ENCODE peak calls at places on chromosomes 2 and 18, in four cellular contexts. R is HCT116, H is BJ, C is WERI-Rb-1. G is an unnamed sample.

GRCh38 chr2:218567797-218568189 is 358 bp downstream of the USP37 start:
- DNase-seq in C (no peak), H (no peak), R (no peak), G (no peak)

GRCh38 chr2:39913648-39914456 is 134.8 kb upstream of the THUMPD2 start:
- DNase-seq in H (peak; percentile 20), R (peak; percentile 59), C (peak; percentile 17), G (peak; percentile 37)

GRCh38 chr18:21745234-21745633 is 4.6 kb downstream of the MIB1 start:
- DNase-seq in C (no peak), H (no peak), R (no peak), G (no peak)

GRCh38 chr2:12284487-12284886 is 432.2 kb upstream of the TRIB2 start:
- DNase-seq in H (no peak), R (no peak), C (no peak), G (no peak)

GRCh38 chr2:25304339-25304728 is 37.4 kb downstream of the DNMT3A start:
- DNase-seq in C (no peak), R (no peak), H (no peak), G (peak; percentile 70)

GRCh38 chr2:26049641-26050040 is 15.8 kb downstream of the RAB10 start:
- DNase-seq in R (no peak), H (no peak), C (no peak), G (no peak)

GRCh38 chr18:51647346-51647745 is 449.9 kb upstream of the MEX3C start:
- DNase-seq in C (no peak), R (no peak), H (no peak), G (no peak)

GRCh38 chr2:84846041-84846663 is 34.7 kb downstream of the TRABD2A start:
- DNase-seq in R (no peak), C (peak; percentile 67), H (no peak), G (no peak)

GRCh38 chr18:25826823-25827617 is 263.4 kb downstream of the SS18 start:
- DNase-seq in R (no peak), C (no peak), H (no peak), G (no peak)

GRCh38 chr18:76451475-76452331 is 43.3 kb downstream of the ZNF516 start:
- DNase-seq in C (peak; percentile 50), R (no peak), H (no peak), G (no peak)

GRCh38 chr2:229205704-229206103 is 65.4 kb downstream of the PID1 start:
- DNase-seq in C (no peak), R (no peak), H (no peak), G (no peak)
- H3K4me3 ChIP-seq in C (no peak overlapping the region), R (no peak overlapping the region), H (no peak overlapping the region), G (no peak overlapping the region)

DNA sequence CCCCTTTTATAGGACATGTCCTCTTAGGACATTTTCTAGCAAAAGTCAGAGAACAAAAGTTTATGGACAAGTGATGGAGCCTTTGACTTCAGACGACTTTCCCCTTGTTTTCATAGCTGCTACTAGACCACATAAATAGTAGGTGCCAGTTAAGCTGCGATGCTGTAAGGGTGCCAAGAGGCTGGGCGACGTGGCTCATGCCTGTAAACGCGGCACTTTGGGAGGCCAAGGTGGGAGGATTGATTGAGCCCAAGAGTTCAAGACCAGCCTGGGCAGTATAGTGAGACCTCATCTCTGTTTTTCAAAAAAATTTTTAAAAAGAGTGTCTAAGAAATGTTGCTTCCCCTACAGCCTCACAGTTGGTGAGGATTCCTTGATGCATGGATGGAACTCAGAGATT is 2.2 kb upstream of the PLB1 start:
- DNase-seq in R (no peak), H (no peak), C (no peak), G (no peak)
- H3K36me3 ChIP-seq in R (no peaks in the 10 kb centered on the region), H (no peaks in the 10 kb centered on the region), C (no peaks in the 10 kb centered on the region), G (no peaks in the 10 kb centered on the region)

DNA sequence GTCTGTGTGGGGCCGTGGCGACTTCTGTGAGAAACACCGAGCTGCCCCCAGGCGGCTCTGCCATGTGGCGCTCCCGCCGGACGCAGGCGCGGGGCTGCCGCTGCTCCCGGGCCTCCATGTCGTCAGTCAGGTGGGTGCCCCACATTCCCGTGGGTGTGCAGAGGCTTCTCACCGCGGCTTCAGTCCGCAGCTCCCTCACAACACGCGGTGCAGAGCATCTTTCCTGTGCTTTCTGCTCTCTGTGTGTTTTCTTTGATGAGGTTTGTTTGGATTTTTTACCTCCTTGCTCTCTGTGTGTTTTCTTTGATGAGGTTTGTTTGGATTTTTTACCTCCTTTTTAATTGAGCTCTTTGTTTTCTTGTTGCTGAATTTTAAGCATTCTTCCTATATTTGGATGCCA is 13.0 kb downstream of the AQP12A start:
- DNase-seq in H (no peak), C (no peak), R (no peak), G (no peak)
- H3K4me3 ChIP-seq in H (no peak overlapping the region), C (no peak overlapping the region), R (no peak overlapping the region), G (no peak overlapping the region)

GRCh38 chr2:222930862-222931261 is 70.0 kb downstream of the ACSL3 start:
- DNase-seq in R (no peak), H (no peak), C (no peak), G (no peak)
- H3K36me3 ChIP-seq in R (peaks cover 41% of the 10 kb centered on the region), H (peaks cover 10% of the 10 kb centered on the region), C (peaks cover 57% of the 10 kb centered on the region), G (peaks cover 21% of the 10 kb centered on the region)

DNA sequence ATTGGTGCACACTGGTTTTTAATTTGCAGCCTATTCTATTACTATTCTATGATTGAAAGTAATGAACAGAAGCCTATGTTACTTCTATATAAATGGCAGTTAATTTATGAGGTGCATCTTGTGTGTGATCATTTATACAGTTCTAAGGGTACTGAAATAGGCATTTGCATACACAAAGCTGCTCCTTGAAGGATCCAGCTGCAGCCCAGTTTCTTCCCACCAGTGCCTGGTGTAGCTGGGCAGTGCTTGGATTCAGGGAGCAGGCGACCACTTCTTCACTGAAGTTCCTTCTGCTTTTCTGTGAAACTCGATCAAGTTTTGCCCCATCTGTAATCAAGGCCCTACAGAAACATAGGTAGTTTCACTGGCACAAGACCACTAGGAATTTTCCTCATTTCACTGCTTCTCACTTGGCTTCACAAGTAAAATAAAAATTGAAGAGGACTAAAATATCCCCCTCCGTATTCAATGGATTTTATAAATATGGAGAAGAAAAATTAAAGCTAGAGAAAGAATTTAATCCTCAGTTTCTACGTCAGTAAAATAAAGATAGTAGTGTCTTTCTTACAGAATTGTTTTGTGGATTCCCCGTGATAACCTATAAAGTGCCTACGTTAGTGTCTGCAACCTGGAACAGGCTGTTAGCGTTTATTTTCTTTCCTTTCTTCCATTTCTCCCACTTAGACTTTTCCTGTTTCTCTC is 1.7 kb upstream of the LPIN2 start:
- DNase-seq in C (no peak), R (no peak), H (no peak), G (no peak)
- H3K4me3 ChIP-seq in C (no peak overlapping the region), R (peak overlapping the region; percentile 4), H (no peak overlapping the region), G (no peak overlapping the region)

GRCh38 chr2:224538739-224539138 is 46.4 kb downstream of the CUL3 start:
- DNase-seq in H (no peak), C (no peak), R (no peak), G (no peak)
- H3K36me3 ChIP-seq in H (peaks cover 1% of the 10 kb centered on the region), C (peaks cover 21% of the 10 kb centered on the region), R (no peaks in the 10 kb centered on the region), G (no peaks in the 10 kb centered on the region)

G was measured in H7.